ENCODE peak calls at places on chromosomes 4 and X, in nine cellular contexts. One of them, this sample, is unnamed.

GRCh38 chr4:109755656-109756055 is 25.8 kb upstream of the PLA2G12A start:
- DNase-seq in mammary epithelial cell: no peak
- DNase-seq in nephron progenitor cell: no peak
- DNase-seq in AG09319: no peak
- DNase-seq in NCI-H2029 treated with DMSO at 0.1 percent for 48 hours: no peak
- DNase-seq in stimulated activated CD8-positive, alpha-beta memory T cell treated with anti-CD3 and anti-CD28 coated beads, Interleukin-7, amount 100 ng/mL, for 48 hours: no peak
- DNase-seq in NCI-H526: no peak
- DNase-seq in left ventricle myocardium superior: no peak
- DNase-seq in cerebellar cortex: no peak
- DNase-seq in this sample: no peak

GRCh38 chrX:617401-617800 is 13.2 kb upstream of the SHOX start:
- DNase-seq in left ventricle myocardium superior: no peak
- DNase-seq in NCI-H526: no peak
- DNase-seq in mammary epithelial cell: no peak
- DNase-seq in NCI-H2029 treated with DMSO at 0.1 percent for 48 hours: no peak
- DNase-seq in cerebellar cortex: no peak
- DNase-seq in nephron progenitor cell: no peak
- DNase-seq in stimulated activated CD8-positive, alpha-beta memory T cell treated with anti-CD3 and anti-CD28 coated beads, Interleukin-7, amount 100 ng/mL, for 48 hours: no peak
- DNase-seq in AG09319: no peak
- DNase-seq in this sample: no peak

GRCh38 chr4:128358231-128358902 is 70.8 kb upstream of the PGRMC2 start:
- DNase-seq in NCI-H526: no peak
- DNase-seq in cerebellar cortex: no peak
- DNase-seq in stimulated activated CD8-positive, alpha-beta memory T cell treated with anti-CD3 and anti-CD28 coated beads, Interleukin-7, amount 100 ng/mL, for 48 hours: no peak
- DNase-seq in NCI-H2029 treated with DMSO at 0.1 percent for 48 hours: no peak
- DNase-seq in mammary epithelial cell: no peak
- DNase-seq in AG09319: peak
- DNase-seq in nephron progenitor cell: no peak
- DNase-seq in left ventricle myocardium superior: no peak
- DNase-seq in this sample: no peak

GRCh38 chrX:68842781-68843581 is 14.2 kb downstream of the EFNB1 start:
- DNase-seq in nephron progenitor cell: no peak
- DNase-seq in cerebellar cortex: no peak
- DNase-seq in left ventricle myocardium superior: no peak
- DNase-seq in stimulated activated CD8-positive, alpha-beta memory T cell treated with anti-CD3 and anti-CD28 coated beads, Interleukin-7, amount 100 ng/mL, for 48 hours: no peak
- DNase-seq in NCI-H2029 treated with DMSO at 0.1 percent for 48 hours: no peak
- DNase-seq in NCI-H526: no peak
- DNase-seq in mammary epithelial cell: peak
- DNase-seq in AG09319: no peak
- DNase-seq in this sample: no peak

GRCh38 chr4:109967798-109968520 is 55.3 kb downstream of the EGF start:
- DNase-seq in cerebellar cortex: no peak
- DNase-seq in stimulated activated CD8-positive, alpha-beta memory T cell treated with anti-CD3 and anti-CD28 coated beads, Interleukin-7, amount 100 ng/mL, for 48 hours: no peak
- DNase-seq in left ventricle myocardium superior: no peak
- DNase-seq in NCI-H526: no peak
- DNase-seq in nephron progenitor cell: no peak
- DNase-seq in AG09319: no peak
- DNase-seq in NCI-H2029 treated with DMSO at 0.1 percent for 48 hours: no peak
- DNase-seq in mammary epithelial cell: peak
- DNase-seq in this sample: no peak

GRCh38 chr4:109816082-109816442 is 500 bp downstream of the GAR1 start:
- DNase-seq in stimulated activated CD8-positive, alpha-beta memory T cell treated with anti-CD3 and anti-CD28 coated beads, Interleukin-7, amount 100 ng/mL, for 48 hours: peak
- DNase-seq in NCI-H2029 treated with DMSO at 0.1 percent for 48 hours: no peak
- DNase-seq in AG09319: no peak
- DNase-seq in nephron progenitor cell: peak
- DNase-seq in NCI-H526: peak
- DNase-seq in cerebellar cortex: no peak
- DNase-seq in mammary epithelial cell: peak
- DNase-seq in left ventricle myocardium superior: no peak
- DNase-seq in this sample: no peak

GRCh38 chr4:33722254-33722653 is 2522.1 kb downstream of the ARAP2 start:
- DNase-seq in cerebellar cortex: no peak
- DNase-seq in NCI-H2029 treated with DMSO at 0.1 percent for 48 hours: no peak
- DNase-seq in left ventricle myocardium superior: no peak
- DNase-seq in stimulated activated CD8-positive, alpha-beta memory T cell treated with anti-CD3 and anti-CD28 coated beads, Interleukin-7, amount 100 ng/mL, for 48 hours: no peak
- DNase-seq in NCI-H526: no peak
- DNase-seq in AG09319: no peak
- DNase-seq in mammary epithelial cell: no peak
- DNase-seq in nephron progenitor cell: no peak
- DNase-seq in this sample: no peak

GRCh38 chr4:82639947-82640346 is 78.2 kb upstream of the TMEM150C start:
- DNase-seq in AG09319: no peak
- DNase-seq in left ventricle myocardium superior: no peak
- DNase-seq in mammary epithelial cell: no peak
- DNase-seq in nephron progenitor cell: no peak
- DNase-seq in cerebellar cortex: no peak
- DNase-seq in NCI-H526: no peak
- DNase-seq in NCI-H2029 treated with DMSO at 0.1 percent for 48 hours: no peak
- DNase-seq in stimulated activated CD8-positive, alpha-beta memory T cell treated with anti-CD3 and anti-CD28 coated beads, Interleukin-7, amount 100 ng/mL, for 48 hours: no peak
- DNase-seq in this sample: no peak

GRCh38 chrX:129779747-129780146 is at the start of gene SASH3:
- DNase-seq in NCI-H2029 treated with DMSO at 0.1 percent for 48 hours: no peak
- DNase-seq in stimulated activated CD8-positive, alpha-beta memory T cell treated with anti-CD3 and anti-CD28 coated beads, Interleukin-7, amount 100 ng/mL, for 48 hours: no peak
- DNase-seq in AG09319: no peak
- DNase-seq in NCI-H526: no peak
- DNase-seq in left ventricle myocardium superior: peak
- DNase-seq in mammary epithelial cell: no peak
- DNase-seq in nephron progenitor cell: no peak
- DNase-seq in cerebellar cortex: no peak
- DNase-seq in this sample: no peak

GRCh38 chr4:146107587-146107986 is 67.9 kb upstream of the LSM6 start:
- DNase-seq in nephron progenitor cell: no peak
- DNase-seq in left ventricle myocardium superior: no peak
- DNase-seq in NCI-H526: no peak
- DNase-seq in NCI-H2029 treated with DMSO at 0.1 percent for 48 hours: no peak
- DNase-seq in AG09319: no peak
- DNase-seq in cerebellar cortex: no peak
- DNase-seq in mammary epithelial cell: no peak
- DNase-seq in stimulated activated CD8-positive, alpha-beta memory T cell treated with anti-CD3 and anti-CD28 coated beads, Interleukin-7, amount 100 ng/mL, for 48 hours: no peak
- DNase-seq in this sample: no peak

GRCh38 chrX:145844886-145845285 is 27.3 kb downstream of the SLITRK2 start:
- DNase-seq in nephron progenitor cell: no peak
- DNase-seq in AG09319: no peak
- DNase-seq in stimulated activated CD8-positive, alpha-beta memory T cell treated with anti-CD3 and anti-CD28 coated beads, Interleukin-7, amount 100 ng/mL, for 48 hours: no peak
- DNase-seq in left ventricle myocardium superior: no peak
- DNase-seq in NCI-H526: no peak
- DNase-seq in mammary epithelial cell: no peak
- DNase-seq in cerebellar cortex: no peak
- DNase-seq in NCI-H2029 treated with DMSO at 0.1 percent for 48 hours: no peak
- DNase-seq in this sample: no peak

GRCh38 chr4:127709456-127709855 is 20.7 kb upstream of the SLC25A31 start:
- DNase-seq in left ventricle myocardium superior: no peak
- DNase-seq in nephron progenitor cell: no peak
- DNase-seq in mammary epithelial cell: peak
- DNase-seq in NCI-H2029 treated with DMSO at 0.1 percent for 48 hours: no peak
- DNase-seq in AG09319: no peak
- DNase-seq in stimulated activated CD8-positive, alpha-beta memory T cell treated with anti-CD3 and anti-CD28 coated beads, Interleukin-7, amount 100 ng/mL, for 48 hours: no peak
- DNase-seq in NCI-H526: no peak
- DNase-seq in cerebellar cortex: no peak
- DNase-seq in this sample: no peak

GRCh38 chr4:160745126-160745525 is 1418.7 kb downstream of the FSTL5 start:
- DNase-seq in stimulated activated CD8-positive, alpha-beta memory T cell treated with anti-CD3 and anti-CD28 coated beads, Interleukin-7, amount 100 ng/mL, for 48 hours: no peak
- DNase-seq in cerebellar cortex: no peak
- DNase-seq in nephron progenitor cell: no peak
- DNase-seq in AG09319: no peak
- DNase-seq in mammary epithelial cell: no peak
- DNase-seq in NCI-H526: no peak
- DNase-seq in NCI-H2029 treated with DMSO at 0.1 percent for 48 hours: no peak
- DNase-seq in left ventricle myocardium superior: no peak
- DNase-seq in this sample: no peak

GRCh38 chr4:76569225-76569624 is 134.2 kb downstream of the SHROOM3 start:
- DNase-seq in stimulated activated CD8-positive, alpha-beta memory T cell treated with anti-CD3 and anti-CD28 coated beads, Interleukin-7, amount 100 ng/mL, for 48 hours: no peak
- DNase-seq in cerebellar cortex: no peak
- DNase-seq in nephron progenitor cell: no peak
- DNase-seq in NCI-H526: no peak
- DNase-seq in AG09319: no peak
- DNase-seq in mammary epithelial cell: no peak
- DNase-seq in left ventricle myocardium superior: no peak
- DNase-seq in NCI-H2029 treated with DMSO at 0.1 percent for 48 hours: no peak
- DNase-seq in this sample: no peak

GRCh38 chr4:6674500-6675149 is 19.1 kb upstream of the S100P start:
- DNase-seq in nephron progenitor cell: no peak
- DNase-seq in cerebellar cortex: peak
- DNase-seq in left ventricle myocardium superior: no peak
- DNase-seq in NCI-H2029 treated with DMSO at 0.1 percent for 48 hours: no peak
- DNase-seq in stimulated activated CD8-positive, alpha-beta memory T cell treated with anti-CD3 and anti-CD28 coated beads, Interleukin-7, amount 100 ng/mL, for 48 hours: peak
- DNase-seq in AG09319: no peak
- DNase-seq in mammary epithelial cell: peak
- DNase-seq in NCI-H526: peak
- DNase-seq in this sample: no peak

GRCh38 chrX:7147431-7147977 is at the start of gene STS:
- DNase-seq in nephron progenitor cell: peak
- DNase-seq in AG09319: no peak
- DNase-seq in NCI-H526: peak
- DNase-seq in stimulated activated CD8-positive, alpha-beta memory T cell treated with anti-CD3 and anti-CD28 coated beads, Interleukin-7, amount 100 ng/mL, for 48 hours: no peak
- DNase-seq in cerebellar cortex: peak
- DNase-seq in mammary epithelial cell: peak
- DNase-seq in NCI-H2029 treated with DMSO at 0.1 percent for 48 hours: no peak
- DNase-seq in left ventricle myocardium superior: peak
- DNase-seq in this sample: peak

GRCh38 chrX:79081895-79082512 is 62.5 kb upstream of the GPR174 start:
- DNase-seq in nephron progenitor cell: peak
- DNase-seq in left ventricle myocardium superior: no peak
- DNase-seq in stimulated activated CD8-positive, alpha-beta memory T cell treated with anti-CD3 and anti-CD28 coated beads, Interleukin-7, amount 100 ng/mL, for 48 hours: no peak
- DNase-seq in AG09319: no peak
- DNase-seq in cerebellar cortex: peak
- DNase-seq in NCI-H2029 treated with DMSO at 0.1 percent for 48 hours: no peak
- DNase-seq in NCI-H526: peak
- DNase-seq in mammary epithelial cell: peak
- DNase-seq in this sample: no peak